ENCODE peak calls at places on chromosomes 11 and 22, in five cellular contexts. J is CD8-positive, alpha-beta T cell; P is kidney epithelial cell; T is HCT116; Z is A549. I is an unnamed sample.

GRCh38 chr11:109267293-109268095 is 154.5 kb upstream of the C11orf87 start:
- DNase-seq in J (no peak), P (no peak), T (no peak), Z (peak), I (no peak)

GRCh38 chr22:45784357-45785277 is 113.0 kb downstream of the ATXN10 start:
- DNase-seq in J (no peak), P (peak), T (no peak), Z (peak), I (no peak)

GRCh38 chr11:43812471-43812870 is 68.2 kb upstream of the ALKBH3 start:
- DNase-seq in J (no peak), P (no peak), T (no peak), Z (no peak), I (no peak)

GRCh38 chr22:43090130-43090789 is 1.1 kb upstream of the TTLL1 start:
- DNase-seq in J (peak), P (no peak), T (peak), Z (peak), I (peak)

GRCh38 chr11:57584341-57584740 is 13.1 kb upstream of the SERPING1 start:
- DNase-seq in J (no peak), P (no peak), T (no peak), Z (no peak), I (no peak)

GRCh38 chr11:114051558-114051957 is 8.0 kb upstream of the ZBTB16 start:
- DNase-seq in J (no peak), P (no peak), T (no peak), Z (no peak), I (no peak)

GRCh38 chr22:33018232-33018864 is 39.8 kb downstream of the SYN3 start:
- DNase-seq in J (no peak), P (no peak), T (peak), Z (peak), I (no peak)

GRCh38 chr22:47376322-47376700 is 613.9 kb downstream of the TBC1D22A start:
- DNase-seq in J (no peak), P (no peak), T (no peak), Z (no peak), I (no peak)

GRCh38 chr11:15699978-15700377 is 585.3 kb downstream of the INSC start:
- DNase-seq in J (no peak), P (no peak), T (no peak), Z (no peak), I (peak)

GRCh38 chr22:27125539-27125938 is 468.2 kb downstream of the MIAT start:
- DNase-seq in J (no peak), P (no peak), T (no peak), Z (no peak), I (no peak)

GRCh38 chr11:126344291-126344970 is 11.1 kb upstream of the ST3GAL4 start:
- DNase-seq in J (no peak), P (no peak), T (no peak), Z (no peak), I (no peak)

GRCh38 chr11:119666463-119667131 is 62.4 kb downstream of the NECTIN1 start:
- DNase-seq in J (peak), P (no peak), T (peak), Z (peak), I (peak)

GRCh38 chr11:20275987-20276660 is 87.4 kb upstream of the HTATIP2 start:
- DNase-seq in J (no peak), P (peak), T (no peak), Z (no peak), I (no peak)

GRCh38 chr11:77176996-77177395 is 49.0 kb downstream of the MYO7A start:
- DNase-seq in J (no peak), P (no peak), T (no peak), Z (no peak), I (no peak)

GRCh38 chr22:19646383-19646782 is 67.9 kb upstream of the SEPTIN5 start:
- DNase-seq in J (no peak), P (no peak), T (no peak), Z (no peak), I (no peak)

GRCh38 chr11:81674211-81674610 is 1059.5 kb downstream of the FAM181B start:
- DNase-seq in J (no peak), P (no peak), T (no peak), Z (no peak), I (no peak)

GRCh38 chr22:39748877-39749276 is 144.7 kb downstream of the ENTHD1 start:
- DNase-seq in J (no peak), P (no peak), T (no peak), Z (no peak), I (no peak)

GRCh38 chr11:31412946-31413345 is 43.3 kb downstream of the DNAJC24 start:
- DNase-seq in J (no peak), P (no peak), T (no peak), Z (no peak), I (no peak)

GRCh38 chr11:131893103-131893502 is 522.7 kb downstream of the NTM start:
- DNase-seq in J (no peak), P (no peak), T (no peak), Z (no peak), I (no peak)

GRCh38 chr22:47090591-47091240 is 328.3 kb downstream of the TBC1D22A start:
- DNase-seq in J (no peak), P (no peak), T (no peak), Z (no peak), I (no peak)

GRCh38 chr11:75797796-75798195 is 17.2 kb upstream of the UVRAG start:
- DNase-seq in J (no peak), P (no peak), T (no peak), Z (no peak), I (no peak)

GRCh38 chr22:22854466-22854865 is 33.1 kb upstream of the IGLL5 start:
- DNase-seq in J (no peak), P (no peak), T (no peak), Z (no peak), I (no peak)

GRCh38 chr11:2547806-2548205 is 103.0 kb downstream of the KCNQ1 start:
- DNase-seq in J (no peak), P (no peak), T (no peak), Z (no peak), I (no peak)

GRCh38 chr11:832529-833113 is at the start of gene CD151:
- DNase-seq in J (peak), P (no peak), T (no peak), Z (peak), I (no peak)

GRCh38 chr11:830295-831131 is 2.2 kb upstream of the CD151 start:
- DNase-seq in J (peak), P (no peak), T (no peak), Z (no peak), I (no peak)

GRCh38 chr11:829946-830294 is 2.2 kb downstream of the CRACR2B start:
- DNase-seq in J (no peak), P (no peak), T (no peak), Z (no peak), I (no peak)

GRCh38 chr11:831951-832528 is 712 bp upstream of the CD151 start:
- DNase-seq in J (no peak), P (no peak), T (no peak), Z (no peak), I (no peak)

GRCh38 chr11:831132-831864 is 1.5 kb upstream of the CD151 start:
- DNase-seq in J (no peak), P (no peak), T (no peak), Z (no peak), I (no peak)
- H3K4me3 ChIP-seq in J (no peak), P (peak), T (peak), Z (peak), I (peak)

DNA sequence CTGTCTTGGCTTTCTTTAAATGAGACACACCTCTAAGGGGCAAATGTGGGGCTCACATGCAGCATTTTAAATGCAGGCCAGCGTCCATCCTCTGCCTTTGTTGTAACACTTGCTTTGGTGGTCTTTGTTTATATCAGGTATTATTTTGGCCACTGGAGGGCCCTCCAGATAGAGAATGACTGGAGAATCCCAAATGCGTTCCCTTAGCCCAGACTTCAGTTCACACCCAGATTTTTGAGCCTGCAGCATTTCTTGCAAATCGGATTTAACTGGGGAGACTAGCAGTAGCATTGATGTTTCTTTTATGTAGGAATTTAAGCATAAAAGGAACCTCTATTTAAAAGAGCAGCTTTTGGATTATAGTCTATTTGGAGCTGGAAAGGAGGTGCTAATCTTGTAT is 200.2 kb upstream of the SORL1-AS1 start:
- DNase-seq in J (no peak), P (no peak), T (no peak), Z (no peak), I (no peak)
- TF ChIP-seq CTCF in J (no peak), P (peak), T (peak), Z (no peak), I (no peak)

DNA sequence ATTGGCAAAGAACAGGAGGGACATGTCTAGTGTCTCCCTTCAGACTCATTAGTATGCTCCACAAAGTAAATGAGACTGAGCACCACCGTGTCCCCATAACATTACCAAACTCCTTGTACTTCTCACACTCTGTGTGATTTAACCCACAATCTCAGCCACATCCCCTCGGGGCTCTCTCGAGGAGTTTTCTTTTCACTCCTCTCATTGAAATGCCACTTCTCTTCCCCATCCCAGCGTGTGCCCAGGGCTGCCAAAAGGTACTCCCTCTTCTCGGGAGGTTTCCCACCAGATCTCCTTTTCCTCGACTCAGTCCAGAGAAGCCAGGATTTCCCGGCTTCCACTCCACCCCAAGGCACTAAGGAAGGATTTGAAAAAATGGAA is 1.1 kb downstream of the RBFOX2 start:
- DNase-seq in J (no peak), P (no peak), T (no peak), Z (no peak), I (no peak)
- H3K4me3 ChIP-seq in J (peak), P (peak), T (peak), Z (peak), I (peak)

DNA sequence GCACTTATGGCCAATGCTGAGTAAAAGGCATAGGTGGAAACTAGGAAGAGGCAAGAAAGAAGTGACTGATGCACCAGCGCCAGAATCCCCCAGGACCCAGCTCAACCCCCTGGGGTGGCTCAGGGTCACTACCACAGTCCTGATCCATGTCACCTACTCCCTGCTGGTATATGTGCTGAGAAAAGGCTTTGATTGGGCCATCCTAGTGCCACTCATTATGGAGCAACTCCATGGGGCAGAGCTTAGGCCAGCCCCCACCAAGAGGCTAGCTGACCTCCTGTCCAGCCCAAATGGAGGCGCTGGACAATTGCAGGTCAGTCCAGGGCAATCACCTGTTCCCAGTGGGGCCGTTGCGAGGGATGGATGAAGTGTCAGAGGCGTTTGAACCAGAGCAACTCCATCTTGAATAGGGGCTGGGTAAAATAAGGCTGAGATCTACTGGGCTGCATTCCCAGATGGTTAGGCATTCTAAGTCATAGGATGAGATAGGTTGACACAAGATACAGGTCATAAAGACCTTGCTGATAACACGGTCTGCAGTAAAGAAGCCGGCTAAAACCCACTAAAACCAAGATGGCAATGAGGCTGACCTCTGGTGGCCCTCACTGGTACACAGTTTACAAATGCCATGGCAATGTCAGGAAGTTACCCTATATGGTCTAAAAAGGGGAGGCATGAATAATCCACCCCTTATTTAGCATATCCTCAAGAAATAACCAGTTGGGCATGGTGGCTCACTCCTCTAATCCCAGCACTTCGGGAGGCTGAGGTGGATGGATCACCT is 20.6 kb upstream of the DAGLA start:
- DNase-seq in J (no peak), P (no peak), T (no peak), Z (peak), I (no peak)
- TF ChIP-seq CTCF in J (no peak), P (no peak), T (no peak), Z (no peak), I (no peak)

I was measured in LNCaP clone FGC.